ENCODE peak calls at places on chromosomes 11 and 22, in four cellular contexts. One of them, this sample, is unnamed.

GRCh38 chr22:40237241-40237640 is 59.5 kb downstream of the TNRC6B start:
- DNase-seq in lung microvascular endothelial cell: no peak
- DNase-seq in EL: no peak
- DNase-seq in psoas muscle: no peak
- DNase-seq in this sample: no peak

GRCh38 chr11:61334434-61335354 is 1.7 kb downstream of the TKFC start:
- DNase-seq in psoas muscle: no peak
- DNase-seq in EL: peak
- DNase-seq in lung microvascular endothelial cell: no peak
- DNase-seq in this sample: peak

GRCh38 chr11:35798983-35799382 is 136.4 kb downstream of the TRIM44 start:
- DNase-seq in psoas muscle: no peak
- DNase-seq in lung microvascular endothelial cell: no peak
- DNase-seq in EL: no peak
- DNase-seq in this sample: no peak

GRCh38 chr11:68904458-68904847 is 762 bp downstream of the IGHMBP2 start:
- DNase-seq in EL: no peak
- DNase-seq in psoas muscle: no peak
- DNase-seq in lung microvascular endothelial cell: no peak
- DNase-seq in this sample: peak

GRCh38 chr11:17513853-17514252 is 30.4 kb downstream of the USH1C start:
- DNase-seq in EL: peak
- DNase-seq in lung microvascular endothelial cell: no peak
- DNase-seq in psoas muscle: no peak
- DNase-seq in this sample: no peak

GRCh38 chr11:105372214-105372613 is 232.6 kb upstream of the CARD18 start:
- DNase-seq in psoas muscle: no peak
- DNase-seq in EL: no peak
- DNase-seq in lung microvascular endothelial cell: peak
- DNase-seq in this sample: no peak

GRCh38 chr11:76744186-76745058 is 38.7 kb upstream of the TSKU start:
- DNase-seq in psoas muscle: peak
- DNase-seq in EL: peak
- DNase-seq in lung microvascular endothelial cell: peak
- DNase-seq in this sample: no peak

GRCh38 chr11:66268953-66269906 is 791 bp downstream of the RAB1B start:
- DNase-seq in lung microvascular endothelial cell: peak
- DNase-seq in EL: peak
- DNase-seq in psoas muscle: peak
- DNase-seq in this sample: no peak

GRCh38 chr11:118918686-118919280 is 6.9 kb downstream of the BCL9L start:
- DNase-seq in psoas muscle: no peak
- DNase-seq in EL: peak
- DNase-seq in lung microvascular endothelial cell: no peak
- DNase-seq in this sample: no peak

GRCh38 chr11:105229257-105229656 is 89.7 kb upstream of the CARD18 start:
- DNase-seq in lung microvascular endothelial cell: no peak
- DNase-seq in EL: peak
- DNase-seq in psoas muscle: no peak
- DNase-seq in this sample: no peak

GRCh38 chr11:2294340-2295290 is 7.1 kb downstream of the C11orf21 start:
- DNase-seq in lung microvascular endothelial cell: no peak
- DNase-seq in EL: no peak
- DNase-seq in psoas muscle: no peak
- DNase-seq in this sample: no peak

GRCh38 chr11:69370984-69371709 is 77.2 kb downstream of the MYEOV start:
- DNase-seq in EL: no peak
- DNase-seq in lung microvascular endothelial cell: no peak
- DNase-seq in psoas muscle: peak
- DNase-seq in this sample: no peak

GRCh38 chr11:432501-433100 is 9.2 kb downstream of the ANO9 start:
- DNase-seq in lung microvascular endothelial cell: no peak
- DNase-seq in psoas muscle: peak
- DNase-seq in EL: no peak
- DNase-seq in this sample: no peak

GRCh38 chr11:64723907-64724862 is 1.2 kb upstream of the NRXN2 start:
- DNase-seq in psoas muscle: no peak
- DNase-seq in EL: no peak
- DNase-seq in lung microvascular endothelial cell: no peak
- DNase-seq in this sample: no peak

GRCh38 chr22:17116931-17117330 is 4.2 kb downstream of the TMEM121B start:
- DNase-seq in EL: no peak
- DNase-seq in lung microvascular endothelial cell: no peak
- DNase-seq in psoas muscle: no peak
- DNase-seq in this sample: no peak